ENCODE peak calls at places on chromosomes 11 and 22, in four cellular contexts. A is right atrium auricular region, G is AG09309, P is cardiac muscle cell. K is an unnamed sample.

GRCh38 chr11:60159284-60159683 is 23.6 kb downstream of the MS4A6A start:
- DNase-seq in A (no peak), G (no peak), P (no peak), K (no peak)

GRCh38 chr11:131495417-131495816 is 125.0 kb downstream of the NTM start:
- DNase-seq in A (no peak), G (no peak), P (peak), K (no peak)

GRCh38 chr11:10305964-10306918 is 1.4 kb downstream of the ADM start:
- DNase-seq in A (no peak), G (no peak), P (peak), K (no peak)

GRCh38 chr11:113730887-113731726 is 25.0 kb upstream of the TMPRSS5 start:
- DNase-seq in A (no peak), G (peak), P (peak), K (peak)

GRCh38 chr11:7591992-7592391 is 78.2 kb downstream of the PPFIBP2 start:
- DNase-seq in A (no peak), G (no peak), P (no peak), K (no peak)

GRCh38 chr22:36493690-36494110 is 12.3 kb upstream of the TXN2 start:
- DNase-seq in A (no peak), G (no peak), P (no peak), K (no peak)

GRCh38 chr11:95138448-95138847 is 48.8 kb downstream of the ENDOD1 start:
- DNase-seq in A (no peak), G (no peak), P (peak), K (no peak)

GRCh38 chr22:42336527-42337227 is 66.2 kb upstream of the TCF20 start:
- DNase-seq in A (no peak), G (no peak), P (no peak), K (no peak)

GRCh38 chr11:2150206-2150847 is 10.7 kb downstream of the INS start:
- DNase-seq in A (no peak), G (peak), P (peak), K (peak)

GRCh38 chr11:33645686-33646085 is 54.9 kb downstream of the C11orf91 start:
- DNase-seq in A (peak), G (no peak), P (no peak), K (no peak)

GRCh38 chr22:47228767-47229166 is 466.3 kb downstream of the TBC1D22A start:
- DNase-seq in A (no peak), G (no peak), P (no peak), K (no peak)

GRCh38 chr11:78595431-78596130 is 20.9 kb upstream of the NARS2 start:
- DNase-seq in A (no peak), G (no peak), P (no peak), K (no peak)

GRCh38 chr11:116132273-116132978 is 628.2 kb upstream of the CADM1 start:
- DNase-seq in A (peak), G (no peak), P (no peak), K (no peak)

GRCh38 chr11:134821422-134821821 is 409.4 kb upstream of the B3GAT1 start:
- DNase-seq in A (no peak), G (no peak), P (no peak), K (no peak)

GRCh38 chr11:94450061-94450460 is 43.6 kb downstream of the MRE11 start:
- DNase-seq in A (no peak), G (peak), P (peak), K (peak)

GRCh38 chr22:19111140-19111539 is 11.1 kb downstream of the DGCR2 start:
- DNase-seq in A (no peak), G (no peak), P (no peak), K (no peak)
- TF ChIP-seq CTCF in A (no peak), G (no peak), P (no peak), K (no peak)

GRCh38 chr11:24759742-24760141 is 262.9 kb downstream of the LUZP2 start:
- DNase-seq in A (no peak), G (no peak), P (no peak), K (no peak)
- TF ChIP-seq CTCF in A (no peak), G (no peak), P (no peak), K (no peak)

GRCh38 chr11:124891390-124891861 is 6.2 kb downstream of the ROBO4 start:
- DNase-seq in A (peak), G (no peak), P (peak), K (no peak)
- TF ChIP-seq CTCF in A (peak), G (peak), P (no peak), K (no peak)

DNA sequence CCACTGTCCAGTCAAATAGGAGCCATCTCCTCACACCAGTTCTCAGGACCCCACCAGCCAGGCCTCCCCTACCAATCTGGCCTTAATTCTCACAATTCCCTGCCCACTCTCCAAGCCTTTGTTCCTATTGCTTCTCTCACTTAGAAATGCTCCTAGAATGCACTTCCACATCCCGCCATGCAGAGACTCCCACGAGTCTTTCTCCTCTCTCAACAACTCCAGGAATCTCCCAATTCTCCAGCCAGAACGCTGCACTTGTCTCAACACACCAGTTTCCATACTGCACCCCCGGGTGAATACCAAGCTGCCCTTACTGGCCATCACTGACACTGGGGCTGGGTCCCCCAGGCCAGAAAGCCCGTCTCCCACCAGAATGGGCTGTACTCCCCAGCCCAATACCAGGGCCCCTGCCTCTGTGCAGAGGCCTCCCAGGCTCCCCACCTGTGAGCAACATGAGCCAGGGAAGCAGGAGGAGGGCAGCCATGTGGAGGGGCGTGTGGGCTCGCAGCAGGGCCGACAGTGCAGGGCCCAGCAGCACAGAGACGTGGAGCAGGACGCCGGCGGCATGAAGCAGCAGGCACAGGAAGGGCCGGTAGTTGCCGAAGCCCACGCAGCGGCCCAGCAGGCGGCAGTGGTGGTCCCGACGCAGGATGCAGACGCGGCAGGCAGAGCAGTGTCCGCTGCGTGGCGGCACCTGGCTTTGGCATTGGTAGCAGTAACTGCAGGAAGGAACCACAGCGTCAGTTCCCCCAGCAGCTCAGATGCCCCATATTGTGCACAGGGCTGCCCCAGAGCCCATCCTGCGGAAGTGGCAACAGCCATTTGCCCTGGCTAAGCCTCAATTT is 2.4 kb downstream of the ZDHHC24 start:
- DNase-seq in A (no peak), G (no peak), P (peak), K (no peak)
- TF ChIP-seq CTCF in A (peak), G (no peak), P (peak), K (peak)

GRCh38 chr11:109791337-109791736 is 301.9 kb upstream of the ZC3H12C start:
- DNase-seq in A (no peak), G (no peak), P (no peak), K (no peak)
- TF ChIP-seq CTCF in A (no peak), G (no peak), P (no peak), K (no peak)

GRCh38 chr22:25130462-25130861 is 69.2 kb upstream of the CRYBB3 start:
- DNase-seq in A (no peak), G (no peak), P (no peak), K (no peak)

GRCh38 chr22:25134028-25134427 is 65.6 kb upstream of the CRYBB3 start:
- DNase-seq in A (no peak), G (no peak), P (no peak), K (no peak)

GRCh38 chr22:25127274-25127673 is 72.4 kb upstream of the CRYBB3 start:
- DNase-seq in A (no peak), G (no peak), P (no peak), K (no peak)

GRCh38 chr22:25134451-25134850 is 65.2 kb upstream of the CRYBB3 start:
- DNase-seq in A (no peak), G (no peak), P (no peak), K (no peak)

GRCh38 chr22:25131198-25131887 is 68.3 kb upstream of the CRYBB3 start:
- DNase-seq in A (no peak), G (no peak), P (no peak), K (no peak)
- TF ChIP-seq CTCF in A (no peak), G (no peak), P (no peak), K (no peak)

DNA sequence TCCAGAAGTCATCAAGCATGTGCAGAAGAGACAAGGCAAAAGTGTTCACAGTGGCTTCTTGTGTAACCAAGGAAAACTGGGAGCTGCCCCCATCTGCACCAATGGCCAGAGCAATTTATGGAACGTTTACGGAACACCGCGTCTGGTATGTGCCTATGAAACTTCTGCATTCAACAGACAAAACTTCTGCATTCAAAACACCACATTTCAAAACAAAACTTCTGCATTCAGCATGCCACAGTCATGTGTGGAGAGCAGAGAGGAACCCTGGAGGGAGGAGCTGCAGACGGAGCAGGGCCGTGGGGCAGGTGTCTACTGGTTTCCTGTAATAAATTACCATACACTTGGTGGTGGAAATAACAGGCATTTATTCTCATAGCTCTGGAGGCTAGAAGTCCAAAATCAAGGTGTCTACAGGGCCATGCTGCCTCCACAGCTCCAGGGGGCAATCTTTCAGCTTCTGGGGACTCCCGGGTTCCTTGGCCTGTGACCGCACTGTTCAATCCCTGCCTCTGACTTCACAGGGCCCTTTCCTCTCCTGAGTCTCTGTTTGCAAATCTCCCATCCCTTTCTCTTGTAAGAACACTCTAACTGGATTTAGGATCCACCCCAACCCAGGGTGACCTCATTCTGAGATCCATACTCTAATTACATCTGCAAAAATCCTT is 32.2 kb downstream of the RPL3 start:
- DNase-seq in A (no peak), G (no peak), P (no peak), K (no peak)
- TF ChIP-seq CTCF in A (no peak), G (no peak), P (no peak), K (no peak)

K was measured in AG09319.